ENCODE peak calls at places on chromosomes 5 and 9, in six cellular contexts. One of them, this sample, is unnamed.

GRCh38 chr5:167767775-167768174 is 523.7 kb upstream of the WWC1 start:
- DNase-seq in PC-3: no peak
- DNase-seq in astrocyte: no peak
- DNase-seq in MM.1S: no peak
- DNase-seq in HCT116: no peak
- DNase-seq in hepatocyte: no peak
- DNase-seq in this sample: no peak

GRCh38 chr9:69443178-69443577 is 118.2 kb downstream of the ENTREP1 start:
- DNase-seq in PC-3: no peak
- DNase-seq in astrocyte: no peak
- DNase-seq in MM.1S: no peak
- DNase-seq in HCT116: no peak
- DNase-seq in hepatocyte: no peak
- DNase-seq in this sample: no peak

GRCh38 chr5:91155238-91155637 is 227.9 kb downstream of the ARRDC3 start:
- DNase-seq in PC-3: no peak
- DNase-seq in astrocyte: no peak
- DNase-seq in MM.1S: no peak
- DNase-seq in HCT116: no peak
- DNase-seq in hepatocyte: no peak
- DNase-seq in this sample: no peak

GRCh38 chr5:95870105-95870672 is 47.7 kb upstream of the GLRX start:
- DNase-seq in PC-3: peak; percentile 46
- DNase-seq in astrocyte: peak; percentile 80
- DNase-seq in MM.1S: peak; percentile 58
- DNase-seq in HCT116: no peak
- DNase-seq in hepatocyte: no peak
- DNase-seq in this sample: peak; percentile 57

GRCh38 chr5:95723632-95724369 is 7.3 kb upstream of the RHOBTB3 start:
- DNase-seq in PC-3: no peak
- DNase-seq in astrocyte: peak; percentile 71
- DNase-seq in MM.1S: no peak
- DNase-seq in HCT116: no peak
- DNase-seq in hepatocyte: no peak
- DNase-seq in this sample: no peak

GRCh38 chr5:120886351-120886860 is 422.3 kb downstream of the PRR16 start:
- DNase-seq in PC-3: no peak
- DNase-seq in astrocyte: no peak
- DNase-seq in MM.1S: no peak
- DNase-seq in HCT116: no peak
- DNase-seq in hepatocyte: no peak
- DNase-seq in this sample: no peak

GRCh38 chr5:103367722-103368121 is 109.2 kb downstream of the MACIR start:
- DNase-seq in PC-3: no peak
- DNase-seq in astrocyte: no peak
- DNase-seq in MM.1S: no peak
- DNase-seq in HCT116: no peak
- DNase-seq in hepatocyte: no peak
- DNase-seq in this sample: no peak

GRCh38 chr9:98429613-98430012 is 174.2 kb upstream of the TBC1D2 start:
- DNase-seq in PC-3: no peak
- DNase-seq in astrocyte: peak; percentile 90
- DNase-seq in MM.1S: no peak
- DNase-seq in HCT116: no peak
- DNase-seq in hepatocyte: no peak
- DNase-seq in this sample: no peak

GRCh38 chr5:178211095-178212048 is 7.0 kb downstream of the HNRNPAB start:
- DNase-seq in PC-3: no peak
- DNase-seq in astrocyte: no peak
- DNase-seq in MM.1S: no peak
- DNase-seq in HCT116: no peak
- DNase-seq in hepatocyte: no peak
- DNase-seq in this sample: no peak

GRCh38 chr5:33300209-33300742 is 140.5 kb upstream of the TARS1 start:
- DNase-seq in PC-3: no peak
- DNase-seq in astrocyte: peak; percentile 56
- DNase-seq in MM.1S: no peak
- DNase-seq in HCT116: no peak
- DNase-seq in hepatocyte: no peak
- DNase-seq in this sample: no peak

GRCh38 chr5:81750308-81751008 is 439 bp downstream of the SSBP2 start:
- DNase-seq in PC-3: no peak
- DNase-seq in astrocyte: no peak
- DNase-seq in MM.1S: peak; percentile 31
- DNase-seq in HCT116: no peak
- DNase-seq in hepatocyte: peak; percentile 67
- DNase-seq in this sample: peak; percentile 85

GRCh38 chr5:93583799-93584530 is 943 bp downstream of the NR2F1 start:
- DNase-seq in PC-3: peak; percentile 57
- DNase-seq in astrocyte: no peak
- DNase-seq in MM.1S: peak; percentile 18
- DNase-seq in HCT116: no peak
- DNase-seq in hepatocyte: peak; percentile 58
- DNase-seq in this sample: peak; percentile 95

GRCh38 chr9:75168270-75169185 is 80.2 kb downstream of the OSTF1 start:
- DNase-seq in PC-3: peak; percentile 33
- DNase-seq in astrocyte: no peak
- DNase-seq in MM.1S: no peak
- DNase-seq in HCT116: no peak
- DNase-seq in hepatocyte: no peak
- DNase-seq in this sample: peak; percentile 39

GRCh38 chr5:11182441-11183080 is 421.5 kb upstream of the DAP start:
- DNase-seq in PC-3: peak; percentile 80
- DNase-seq in astrocyte: peak; percentile 40
- DNase-seq in MM.1S: peak; percentile 22
- DNase-seq in HCT116: peak; percentile 18
- DNase-seq in hepatocyte: peak; percentile 60
- DNase-seq in this sample: no peak

GRCh38 chr9:18623201-18623600 is 149.2 kb downstream of the ADAMTSL1 start:
- DNase-seq in PC-3: no peak
- DNase-seq in astrocyte: no peak
- DNase-seq in MM.1S: no peak
- DNase-seq in HCT116: no peak
- DNase-seq in hepatocyte: no peak
- DNase-seq in this sample: no peak

GRCh38 chr5:989961-990530 is 18.6 kb upstream of the NKD2 start:
- DNase-seq in PC-3: peak; percentile 15
- DNase-seq in astrocyte: no peak
- DNase-seq in MM.1S: no peak
- DNase-seq in HCT116: no peak
- DNase-seq in hepatocyte: peak; percentile 23
- DNase-seq in this sample: peak; percentile 57

GRCh38 chr9:84266087-84266561 is 74.4 kb downstream of the SLC28A3 start:
- DNase-seq in PC-3: no peak
- DNase-seq in astrocyte: no peak
- DNase-seq in MM.1S: no peak
- DNase-seq in HCT116: no peak
- DNase-seq in hepatocyte: peak; percentile 45
- DNase-seq in this sample: no peak

GRCh38 chr5:169584998-169585451 is 1.5 kb downstream of the SPDL1 start:
- DNase-seq in PC-3: no peak
- DNase-seq in astrocyte: no peak
- DNase-seq in MM.1S: no peak
- DNase-seq in HCT116: no peak
- DNase-seq in hepatocyte: no peak
- DNase-seq in this sample: no peak

GRCh38 chr5:151155149-151155776 is 2.3 kb downstream of the ANXA6 start:
- DNase-seq in PC-3: no peak
- DNase-seq in astrocyte: no peak
- DNase-seq in MM.1S: no peak
- DNase-seq in HCT116: no peak
- DNase-seq in hepatocyte: no peak
- DNase-seq in this sample: no peak

GRCh38 chr5:32027093-32027716 is 146.9 kb downstream of the GOLPH3 start:
- DNase-seq in PC-3: no peak
- DNase-seq in astrocyte: peak; percentile 52
- DNase-seq in MM.1S: no peak
- DNase-seq in HCT116: no peak
- DNase-seq in hepatocyte: no peak
- DNase-seq in this sample: no peak

GRCh38 chr5:179284751-179285191 is 60.5 kb downstream of the ADAMTS2 start:
- DNase-seq in PC-3: no peak
- DNase-seq in astrocyte: no peak
- DNase-seq in MM.1S: no peak
- DNase-seq in HCT116: no peak
- DNase-seq in hepatocyte: no peak
- DNase-seq in this sample: peak; percentile 85

GRCh38 chr5:179287631-179288030 is 57.6 kb downstream of the ADAMTS2 start:
- DNase-seq in PC-3: no peak
- DNase-seq in astrocyte: no peak
- DNase-seq in MM.1S: no peak
- DNase-seq in HCT116: no peak
- DNase-seq in hepatocyte: no peak
- DNase-seq in this sample: peak; percentile 77

GRCh38 chr5:179288101-179288808 is 57.0 kb downstream of the ADAMTS2 start:
- DNase-seq in PC-3: no peak
- DNase-seq in astrocyte: no peak
- DNase-seq in MM.1S: no peak
- DNase-seq in HCT116: no peak
- DNase-seq in hepatocyte: no peak
- DNase-seq in this sample: peak; percentile 64

GRCh38 chr5:179287071-179287470 is 58.2 kb downstream of the ADAMTS2 start:
- DNase-seq in PC-3: no peak
- DNase-seq in astrocyte: no peak
- DNase-seq in MM.1S: no peak
- DNase-seq in HCT116: no peak
- DNase-seq in hepatocyte: no peak
- DNase-seq in this sample: peak; percentile 58

DNA sequence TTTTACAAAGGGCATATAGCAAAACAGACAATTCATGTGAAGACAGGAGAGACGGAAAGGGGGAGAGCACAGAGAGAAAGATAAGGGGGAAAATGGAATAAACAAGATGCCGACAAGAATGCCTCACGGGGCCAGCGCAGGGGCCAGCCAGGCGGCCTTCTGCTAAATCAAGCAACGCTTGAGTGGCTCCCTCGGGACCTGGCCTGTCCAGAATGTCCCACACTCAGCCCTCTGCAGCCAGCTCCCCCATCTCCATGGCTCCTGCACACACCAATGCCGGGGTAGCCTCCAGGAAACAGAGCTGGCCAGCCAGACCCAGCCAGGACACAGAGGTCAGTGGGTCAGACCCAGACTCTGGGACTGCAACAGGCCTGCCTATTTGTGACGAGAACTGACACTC is 60.0 kb downstream of the ADAMTS2 start:
- DNase-seq in PC-3: no peak
- DNase-seq in astrocyte: no peak
- DNase-seq in MM.1S: no peak
- DNase-seq in HCT116: no peak
- DNase-seq in hepatocyte: no peak
- DNase-seq in this sample: peak; percentile 93
- H4K20me1 ChIP-seq in PC-3: no peaks in the 10 kb centered on the region
- H4K20me1 ChIP-seq in astrocyte: no peaks in the 10 kb centered on the region
- H4K20me1 ChIP-seq in MM.1S: no peaks in the 10 kb centered on the region
- H4K20me1 ChIP-seq in HCT116: no peaks in the 10 kb centered on the region
- H4K20me1 ChIP-seq in hepatocyte: peaks cover 6% of the 10 kb centered on the region
- H4K20me1 ChIP-seq in this sample: peaks cover 3% of the 10 kb centered on the region

GRCh38 chr9:116451500-116451899 is 235.6 kb upstream of the TRIM32 start:
- DNase-seq in PC-3: no peak
- DNase-seq in astrocyte: no peak
- DNase-seq in MM.1S: no peak
- DNase-seq in HCT116: no peak
- DNase-seq in hepatocyte: no peak
- DNase-seq in this sample: no peak

GRCh38 chr9:116448463-116448862 is 238.6 kb upstream of the TRIM32 start:
- DNase-seq in PC-3: no peak
- DNase-seq in astrocyte: no peak
- DNase-seq in MM.1S: no peak
- DNase-seq in HCT116: no peak
- DNase-seq in hepatocyte: no peak
- DNase-seq in this sample: no peak

GRCh38 chr9:116452227-116452626 is 234.9 kb upstream of the TRIM32 start:
- DNase-seq in PC-3: no peak
- DNase-seq in astrocyte: no peak
- DNase-seq in MM.1S: no peak
- DNase-seq in HCT116: no peak
- DNase-seq in hepatocyte: no peak
- DNase-seq in this sample: no peak

GRCh38 chr9:116452634-116453033 is 234.5 kb upstream of the TRIM32 start:
- DNase-seq in PC-3: no peak
- DNase-seq in astrocyte: no peak
- DNase-seq in MM.1S: no peak
- DNase-seq in HCT116: no peak
- DNase-seq in hepatocyte: no peak
- DNase-seq in this sample: no peak

GRCh38 chr9:116450378-116451139 is 236.5 kb upstream of the TRIM32 start:
- DNase-seq in PC-3: peak; percentile 26
- DNase-seq in astrocyte: peak; percentile 91
- DNase-seq in MM.1S: no peak
- DNase-seq in HCT116: no peak
- DNase-seq in hepatocyte: peak; percentile 22
- DNase-seq in this sample: peak; percentile 64
- H4K20me1 ChIP-seq in PC-3: no peaks in the 10 kb centered on the region
- H4K20me1 ChIP-seq in astrocyte: no peaks in the 10 kb centered on the region
- H4K20me1 ChIP-seq in MM.1S: no peaks in the 10 kb centered on the region
- H4K20me1 ChIP-seq in HCT116: no peaks in the 10 kb centered on the region
- H4K20me1 ChIP-seq in hepatocyte: no peaks in the 10 kb centered on the region
- H4K20me1 ChIP-seq in this sample: no peaks in the 10 kb centered on the region

DNA sequence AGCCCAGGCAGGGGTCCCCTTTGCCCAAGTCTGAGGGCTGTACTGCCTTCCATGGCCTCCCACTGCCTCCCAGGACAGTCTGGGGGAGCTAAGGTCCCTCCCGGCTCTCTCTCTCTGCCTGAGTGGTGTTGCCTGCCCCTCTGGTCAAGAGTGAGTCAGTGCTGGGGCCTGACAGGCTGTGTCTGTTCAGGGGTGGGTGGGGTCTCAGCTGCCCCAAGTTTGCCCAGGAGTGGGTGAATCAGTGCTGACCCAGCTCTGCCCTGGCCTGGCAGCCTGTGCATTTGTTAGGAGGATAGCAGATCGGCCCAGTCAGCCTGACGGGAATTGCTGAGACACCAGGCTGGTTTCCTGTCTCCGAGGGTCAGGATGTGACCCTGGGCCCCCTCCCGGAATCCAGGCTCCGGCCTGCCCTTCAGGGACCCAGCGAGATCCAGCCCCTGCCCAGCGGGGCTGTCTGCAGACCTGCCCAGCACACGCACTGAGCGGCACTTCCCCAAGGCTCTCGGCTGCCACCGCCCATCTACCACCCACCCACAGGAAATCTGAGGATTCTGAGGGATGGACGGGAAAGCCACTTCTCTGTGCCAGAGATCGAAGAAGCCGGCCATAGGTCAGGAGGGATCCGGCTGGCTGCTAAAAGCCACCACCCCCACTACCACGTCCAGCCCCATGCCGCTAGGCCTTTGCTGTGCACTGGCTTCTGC is 15.9 kb downstream of the ENG start:
- DNase-seq in PC-3: peak; percentile 69
- DNase-seq in astrocyte: peak; percentile 90
- DNase-seq in MM.1S: no peak
- DNase-seq in HCT116: no peak
- DNase-seq in hepatocyte: peak; percentile 39
- DNase-seq in this sample: peak; percentile 99
- H4K20me1 ChIP-seq in PC-3: no peaks in the 10 kb centered on the region
- H4K20me1 ChIP-seq in astrocyte: no peaks in the 10 kb centered on the region
- H4K20me1 ChIP-seq in MM.1S: no peaks in the 10 kb centered on the region
- H4K20me1 ChIP-seq in HCT116: no peaks in the 10 kb centered on the region
- H4K20me1 ChIP-seq in hepatocyte: no peaks in the 10 kb centered on the region
- H4K20me1 ChIP-seq in this sample: no peaks in the 10 kb centered on the region

GRCh38 chr5:117315170-117315569 is 740.5 kb upstream of the SEMA6A start:
- DNase-seq in PC-3: no peak
- DNase-seq in astrocyte: no peak
- DNase-seq in MM.1S: no peak
- DNase-seq in HCT116: no peak
- DNase-seq in hepatocyte: no peak
- DNase-seq in this sample: no peak
- H4K20me1 ChIP-seq in PC-3: no peaks in the 10 kb centered on the region
- H4K20me1 ChIP-seq in astrocyte: no peaks in the 10 kb centered on the region
- H4K20me1 ChIP-seq in MM.1S: no peaks in the 10 kb centered on the region
- H4K20me1 ChIP-seq in HCT116: no peaks in the 10 kb centered on the region
- H4K20me1 ChIP-seq in hepatocyte: no peaks in the 10 kb centered on the region
- H4K20me1 ChIP-seq in this sample: no peaks in the 10 kb centered on the region

This sample was measured in osteoblast.